ENCODE peak calls at places on chromosomes 5 and 9, in ten cellular contexts. One of them, this sample, is unnamed.

GRCh38 chr5:122924719-122925395 is 79.4 kb downstream of the SNX24 start:
- DNase-seq in fibroblast of mammary gland: no peak
- DNase-seq in brain microvascular endothelial cell: no peak
- DNase-seq in NB4: no peak
- DNase-seq in body of pancreas: no peak
- DNase-seq in breast epithelium: no peak
- DNase-seq in AG09309: no peak
- DNase-seq in HCT116: no peak
- DNase-seq in astrocyte: no peak
- DNase-seq in heart left ventricle: no peak
- DNase-seq in this sample: no peak

GRCh38 chr5:8842906-8843590 is 702.8 kb downstream of the SEMA5A start:
- DNase-seq in fibroblast of mammary gland: peak
- DNase-seq in brain microvascular endothelial cell: peak
- DNase-seq in NB4: peak
- DNase-seq in body of pancreas: no peak
- DNase-seq in breast epithelium: no peak
- DNase-seq in AG09309: no peak
- DNase-seq in HCT116: no peak
- DNase-seq in astrocyte: no peak
- DNase-seq in heart left ventricle: no peak
- DNase-seq in this sample: peak

GRCh38 chr5:98940586-98940985 is 11.8 kb upstream of the CHD1 start:
- DNase-seq in fibroblast of mammary gland: peak
- DNase-seq in brain microvascular endothelial cell: no peak
- DNase-seq in NB4: no peak
- DNase-seq in body of pancreas: no peak
- DNase-seq in breast epithelium: no peak
- DNase-seq in AG09309: no peak
- DNase-seq in HCT116: no peak
- DNase-seq in astrocyte: peak
- DNase-seq in heart left ventricle: peak
- DNase-seq in this sample: no peak

GRCh38 chr9:95102001-95102433 is 215.5 kb downstream of the FANCC start:
- DNase-seq in fibroblast of mammary gland: no peak
- DNase-seq in brain microvascular endothelial cell: no peak
- DNase-seq in NB4: no peak
- DNase-seq in body of pancreas: no peak
- DNase-seq in breast epithelium: peak
- DNase-seq in AG09309: no peak
- DNase-seq in HCT116: no peak
- DNase-seq in astrocyte: no peak
- DNase-seq in heart left ventricle: no peak
- DNase-seq in this sample: peak

GRCh38 chr9:119368681-119369581 is at the start of gene BRINP1:
- DNase-seq in fibroblast of mammary gland: peak
- DNase-seq in brain microvascular endothelial cell: peak
- DNase-seq in NB4: no peak
- DNase-seq in body of pancreas: peak
- DNase-seq in breast epithelium: peak
- DNase-seq in AG09309: no peak
- DNase-seq in HCT116: no peak
- DNase-seq in astrocyte: peak
- DNase-seq in heart left ventricle: peak
- DNase-seq in this sample: no peak

GRCh38 chr5:176548967-176549444 is at the start of gene CDHR2:
- DNase-seq in fibroblast of mammary gland: no peak
- DNase-seq in brain microvascular endothelial cell: no peak
- DNase-seq in NB4: no peak
- DNase-seq in body of pancreas: no peak
- DNase-seq in breast epithelium: no peak
- DNase-seq in AG09309: no peak
- DNase-seq in HCT116: no peak
- DNase-seq in astrocyte: no peak
- DNase-seq in heart left ventricle: no peak
- DNase-seq in this sample: no peak

GRCh38 chr5:446864-447263 is 3.9 kb downstream of the EXOC3 start:
- DNase-seq in fibroblast of mammary gland: peak
- DNase-seq in brain microvascular endothelial cell: no peak
- DNase-seq in NB4: peak
- DNase-seq in body of pancreas: no peak
- DNase-seq in breast epithelium: no peak
- DNase-seq in AG09309: no peak
- DNase-seq in HCT116: peak
- DNase-seq in astrocyte: no peak
- DNase-seq in heart left ventricle: no peak
- DNase-seq in this sample: peak

GRCh38 chr5:38162625-38163024 is 95.7 kb upstream of the EGFLAM start:
- DNase-seq in fibroblast of mammary gland: no peak
- DNase-seq in brain microvascular endothelial cell: peak
- DNase-seq in NB4: no peak
- DNase-seq in body of pancreas: no peak
- DNase-seq in breast epithelium: no peak
- DNase-seq in AG09309: no peak
- DNase-seq in HCT116: no peak
- DNase-seq in astrocyte: no peak
- DNase-seq in heart left ventricle: no peak
- DNase-seq in this sample: no peak

GRCh38 chr5:153490124-153491085 is at the start of gene GRIA1:
- DNase-seq in fibroblast of mammary gland: no peak
- DNase-seq in brain microvascular endothelial cell: no peak
- DNase-seq in NB4: no peak
- DNase-seq in body of pancreas: no peak
- DNase-seq in breast epithelium: no peak
- DNase-seq in AG09309: no peak
- DNase-seq in HCT116: no peak
- DNase-seq in astrocyte: peak
- DNase-seq in heart left ventricle: no peak
- DNase-seq in this sample: no peak

GRCh38 chr5:41334758-41335157 is 121.4 kb upstream of the C6 start:
- DNase-seq in fibroblast of mammary gland: peak
- DNase-seq in brain microvascular endothelial cell: no peak
- DNase-seq in NB4: no peak
- DNase-seq in body of pancreas: no peak
- DNase-seq in breast epithelium: no peak
- DNase-seq in AG09309: no peak
- DNase-seq in HCT116: no peak
- DNase-seq in astrocyte: no peak
- DNase-seq in heart left ventricle: no peak
- DNase-seq in this sample: no peak

GRCh38 chr5:87185838-87186237 is 81.8 kb upstream of the RASA1 start:
- DNase-seq in fibroblast of mammary gland: no peak
- DNase-seq in brain microvascular endothelial cell: no peak
- DNase-seq in NB4: no peak
- DNase-seq in body of pancreas: no peak
- DNase-seq in breast epithelium: no peak
- DNase-seq in AG09309: no peak
- DNase-seq in HCT116: no peak
- DNase-seq in astrocyte: no peak
- DNase-seq in heart left ventricle: no peak
- DNase-seq in this sample: peak

GRCh38 chr5:126490167-126490937 is 67.1 kb downstream of the GRAMD2B start:
- DNase-seq in fibroblast of mammary gland: peak
- DNase-seq in brain microvascular endothelial cell: no peak
- DNase-seq in NB4: peak
- DNase-seq in body of pancreas: no peak
- DNase-seq in breast epithelium: peak
- DNase-seq in AG09309: no peak
- DNase-seq in HCT116: no peak
- DNase-seq in astrocyte: no peak
- DNase-seq in heart left ventricle: no peak
- DNase-seq in this sample: no peak

GRCh38 chr9:78131969-78132687 is 100.5 kb upstream of the GNAQ start:
- DNase-seq in fibroblast of mammary gland: peak
- DNase-seq in brain microvascular endothelial cell: peak
- DNase-seq in NB4: no peak
- DNase-seq in body of pancreas: no peak
- DNase-seq in breast epithelium: no peak
- DNase-seq in AG09309: no peak
- DNase-seq in HCT116: no peak
- DNase-seq in astrocyte: peak
- DNase-seq in heart left ventricle: no peak
- DNase-seq in this sample: peak

GRCh38 chr5:124537136-124537919 is 209.1 kb downstream of the ZNF608 start:
- DNase-seq in fibroblast of mammary gland: no peak
- DNase-seq in brain microvascular endothelial cell: no peak
- DNase-seq in NB4: no peak
- DNase-seq in body of pancreas: no peak
- DNase-seq in breast epithelium: no peak
- DNase-seq in AG09309: no peak
- DNase-seq in HCT116: no peak
- DNase-seq in astrocyte: no peak
- DNase-seq in heart left ventricle: no peak
- DNase-seq in this sample: no peak

GRCh38 chr5:97968346-97968745 is 785.3 kb upstream of the RIOK2 start:
- DNase-seq in fibroblast of mammary gland: no peak
- DNase-seq in brain microvascular endothelial cell: no peak
- DNase-seq in NB4: no peak
- DNase-seq in body of pancreas: no peak
- DNase-seq in breast epithelium: no peak
- DNase-seq in AG09309: no peak
- DNase-seq in HCT116: no peak
- DNase-seq in astrocyte: no peak
- DNase-seq in heart left ventricle: no peak
- DNase-seq in this sample: no peak

GRCh38 chr9:106859957-106860715 is 2.8 kb upstream of the ZNF462 start:
- DNase-seq in fibroblast of mammary gland: no peak
- DNase-seq in brain microvascular endothelial cell: no peak
- DNase-seq in NB4: no peak
- DNase-seq in body of pancreas: peak
- DNase-seq in breast epithelium: peak
- DNase-seq in AG09309: no peak
- DNase-seq in HCT116: peak
- DNase-seq in astrocyte: peak
- DNase-seq in heart left ventricle: peak
- DNase-seq in this sample: peak
- H3K4me3 ChIP-seq in fibroblast of mammary gland: peak
- H3K4me3 ChIP-seq in brain microvascular endothelial cell: peak
- H3K4me3 ChIP-seq in NB4: no peak
- H3K4me3 ChIP-seq in body of pancreas: no peak
- H3K4me3 ChIP-seq in breast epithelium: peak
- H3K4me3 ChIP-seq in AG09309: peak
- H3K4me3 ChIP-seq in HCT116: peak
- H3K4me3 ChIP-seq in astrocyte: peak
- H3K4me3 ChIP-seq in heart left ventricle: peak
- H3K4me3 ChIP-seq in this sample: peak

DNA sequence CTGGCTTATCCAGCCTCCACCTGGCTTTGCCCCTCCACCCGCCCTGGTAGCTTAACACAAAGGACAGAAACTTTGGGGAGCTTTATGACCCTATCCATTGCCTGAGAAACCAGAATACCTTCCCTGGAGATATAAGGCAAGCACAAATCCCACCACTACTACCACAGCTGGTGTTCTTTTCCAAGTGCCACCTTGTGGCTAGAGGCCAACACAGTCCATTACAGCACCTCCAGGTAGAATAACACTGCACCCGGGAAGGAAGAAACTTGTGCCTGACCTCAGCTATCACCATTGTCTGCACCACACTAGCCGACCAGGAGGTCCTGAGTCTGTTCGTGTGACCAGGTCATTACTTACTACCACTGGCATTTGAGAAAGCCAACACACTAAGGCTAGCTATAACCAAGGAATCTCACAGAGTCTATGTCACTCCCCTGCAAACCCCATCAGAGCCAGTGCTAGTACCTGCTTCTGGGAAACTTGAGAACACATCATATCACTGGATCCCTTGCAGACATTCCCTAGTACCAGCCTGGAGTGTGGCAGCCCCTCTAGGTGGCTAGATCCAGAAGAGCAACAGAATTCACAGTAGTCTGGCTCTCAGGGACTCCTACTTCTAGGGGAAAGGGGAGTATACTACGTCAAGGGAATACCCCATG is 74.0 kb upstream of the RUSC2 start:
- DNase-seq in fibroblast of mammary gland: no peak
- DNase-seq in brain microvascular endothelial cell: no peak
- DNase-seq in NB4: peak
- DNase-seq in body of pancreas: no peak
- DNase-seq in breast epithelium: no peak
- DNase-seq in AG09309: no peak
- DNase-seq in HCT116: no peak
- DNase-seq in astrocyte: no peak
- DNase-seq in heart left ventricle: no peak
- DNase-seq in this sample: peak
- TF ChIP-seq CTCF in fibroblast of mammary gland: no peak
- TF ChIP-seq CTCF in brain microvascular endothelial cell: peak
- TF ChIP-seq CTCF in NB4: peak
- TF ChIP-seq CTCF in body of pancreas: no peak
- TF ChIP-seq CTCF in breast epithelium: no peak
- TF ChIP-seq CTCF in AG09309: no peak
- TF ChIP-seq CTCF in HCT116: peak
- TF ChIP-seq CTCF in astrocyte: no peak
- TF ChIP-seq CTCF in heart left ventricle: no peak
- TF ChIP-seq CTCF in this sample: peak

DNA sequence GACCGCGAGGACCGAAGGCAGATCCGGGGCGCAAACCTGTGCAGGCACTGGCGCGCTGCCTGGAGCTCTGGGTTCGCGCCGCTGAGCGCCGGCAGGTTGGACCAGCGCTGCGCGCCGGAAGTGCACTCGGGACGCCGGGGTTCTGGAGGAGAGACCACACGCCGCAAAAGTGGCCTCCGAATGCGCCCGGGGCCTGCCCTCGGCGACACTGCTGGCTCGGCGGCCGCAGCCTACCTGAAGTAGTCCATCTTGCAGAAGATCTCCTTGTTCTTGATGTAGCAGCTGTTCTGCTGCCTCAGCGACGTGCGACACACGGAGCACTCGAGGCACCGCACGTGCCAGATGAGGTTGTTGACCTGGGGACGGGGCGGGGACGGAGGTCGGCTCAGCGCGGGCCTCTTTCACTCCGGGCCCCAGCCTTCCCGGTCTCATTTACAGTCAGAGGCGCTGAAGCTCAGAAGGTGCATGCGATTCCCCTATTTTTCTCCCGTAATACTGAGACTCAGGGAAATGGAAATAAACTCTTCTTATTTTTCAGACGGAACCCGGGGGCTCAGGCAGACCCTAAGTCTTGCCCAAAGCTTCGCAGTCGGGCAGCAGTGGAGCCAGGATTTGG is 2.5 kb downstream of the LHX6 start:
- DNase-seq in fibroblast of mammary gland: no peak
- DNase-seq in brain microvascular endothelial cell: no peak
- DNase-seq in NB4: no peak
- DNase-seq in body of pancreas: no peak
- DNase-seq in breast epithelium: no peak
- DNase-seq in AG09309: no peak
- DNase-seq in HCT116: no peak
- DNase-seq in astrocyte: no peak
- DNase-seq in heart left ventricle: no peak
- DNase-seq in this sample: no peak
- H3K4me3 ChIP-seq in fibroblast of mammary gland: no peak
- H3K4me3 ChIP-seq in brain microvascular endothelial cell: no peak
- H3K4me3 ChIP-seq in NB4: no peak
- H3K4me3 ChIP-seq in body of pancreas: no peak
- H3K4me3 ChIP-seq in breast epithelium: peak
- H3K4me3 ChIP-seq in AG09309: no peak
- H3K4me3 ChIP-seq in HCT116: no peak
- H3K4me3 ChIP-seq in astrocyte: peak
- H3K4me3 ChIP-seq in heart left ventricle: peak
- H3K4me3 ChIP-seq in this sample: no peak

DNA sequence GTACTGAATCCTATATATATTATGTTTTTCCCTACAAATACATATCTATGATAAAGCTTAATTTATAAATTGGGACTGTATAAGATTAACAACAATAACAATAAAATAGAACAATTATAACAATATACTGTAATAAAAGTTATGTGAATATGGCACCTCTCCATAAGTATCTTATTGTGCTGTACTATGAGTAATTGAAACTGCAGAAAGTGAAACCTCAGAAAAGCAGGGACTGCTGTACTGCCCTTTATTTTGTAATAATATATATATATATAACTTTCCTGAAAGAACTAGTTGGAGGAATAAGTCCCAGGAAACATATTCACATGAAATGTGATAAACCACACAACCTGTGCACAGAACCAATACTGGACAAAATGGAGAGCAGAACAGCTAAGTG is 77.3 kb downstream of the PAM start:
- DNase-seq in fibroblast of mammary gland: peak
- DNase-seq in brain microvascular endothelial cell: no peak
- DNase-seq in NB4: no peak
- DNase-seq in body of pancreas: no peak
- DNase-seq in breast epithelium: no peak
- DNase-seq in AG09309: no peak
- DNase-seq in HCT116: no peak
- DNase-seq in astrocyte: no peak
- DNase-seq in heart left ventricle: no peak
- DNase-seq in this sample: no peak
- TF ChIP-seq CTCF in fibroblast of mammary gland: no peak
- TF ChIP-seq CTCF in brain microvascular endothelial cell: no peak
- TF ChIP-seq CTCF in NB4: no peak
- TF ChIP-seq CTCF in body of pancreas: no peak
- TF ChIP-seq CTCF in breast epithelium: no peak
- TF ChIP-seq CTCF in AG09309: no peak
- TF ChIP-seq CTCF in HCT116: no peak
- TF ChIP-seq CTCF in astrocyte: no peak
- TF ChIP-seq CTCF in heart left ventricle: no peak
- TF ChIP-seq CTCF in this sample: no peak